ENCODE peak calls at places on chromosomes 11 and 22, in six cellular contexts. Q is activated T-cell treated with anti-CD3 and anti-CD28 coated beads, Interleukin-2, amount 50 U/mL, for 1 hour; H is HTR-8/SVneo; T is activated CD4-positive, alpha-beta T cell treated with anti-CD3 and anti-CD28 coated beads, Interleukin-2, amount 50 U/mL, for 48 hours; N is left colon; K is B cell. Y is an unnamed sample.
A peak's percentile ranks its signal among the peaks of the same experiment; 100 is the strongest.

GRCh38 chr11:105151936-105152554 is 12.5 kb upstream of the CARD18 start:
- DNase-seq in Q (no peak), H (no peak), T (no peak), N (no peak), K (no peak), Y (no peak)

GRCh38 chr11:27468643-27469332 is 3.8 kb downstream of the LGR4 start:
- DNase-seq in Q (no peak), H (no peak), T (no peak), N (no peak), K (no peak), Y (no peak)

GRCh38 chr11:125414121-125414520 is 81.9 kb downstream of the FEZ1 start:
- DNase-seq in Q (no peak), H (no peak), T (no peak), N (no peak), K (no peak), Y (no peak)

GRCh38 chr11:2428322-2428795 is 16.0 kb downstream of the TRPM5 start:
- DNase-seq in Q (peak; percentile 87), H (peak; percentile 52), T (peak; percentile 92), N (peak; percentile 69), K (peak; percentile 87), Y (peak; percentile 68)

GRCh38 chr22:17866621-17867020 is 92.4 kb upstream of the BID start:
- DNase-seq in Q (no peak), H (no peak), T (no peak), N (no peak), K (no peak), Y (no peak)

GRCh38 chr22:37345863-37346514 is 63.7 kb downstream of the CYTH4 start:
- DNase-seq in Q (no peak), H (no peak), T (no peak), N (peak; percentile 40), K (no peak), Y (no peak)

GRCh38 chr11:19800714-19801519 is 88.3 kb downstream of the NAV2 start:
- DNase-seq in Q (no peak), H (no peak), T (no peak), N (no peak), K (no peak), Y (no peak)

GRCh38 chr11:73269353-73270088 is 2.6 kb upstream of the P2RY6 start:
- DNase-seq in Q (no peak), H (no peak), T (no peak), N (no peak), K (no peak), Y (no peak)

GRCh38 chr11:61467609-61468401 is 37.9 kb downstream of the SDHAF2 start:
- DNase-seq in Q (no peak), H (no peak), T (no peak), N (no peak), K (no peak), Y (no peak)

GRCh38 chr11:2724653-2725366 is 25.0 kb upstream of the KCNQ1OT1 start:
- DNase-seq in Q (no peak), H (no peak), T (no peak), N (no peak), K (no peak), Y (no peak)

GRCh38 chr11:112082729-112083128 is 3.8 kb downstream of the TIMM8B start:
- DNase-seq in Q (no peak), H (no peak), T (peak; percentile 46), N (no peak), K (no peak), Y (no peak)

GRCh38 chr22:17267661-17268330 is 48.6 kb upstream of the ADA2 start:
- DNase-seq in Q (no peak), H (no peak), T (no peak), N (no peak), K (no peak), Y (no peak)

GRCh38 chr11:126194121-126194543 is 17.3 kb downstream of the RPUSD4 start:
- DNase-seq in Q (peak; percentile 41), H (peak; percentile 36), T (peak; percentile 44), N (no peak), K (peak; percentile 24), Y (peak; percentile 61)

GRCh38 chr11:69004411-69005182 is 8.4 kb downstream of the MRGPRF start:
- DNase-seq in Q (no peak), H (no peak), T (no peak), N (peak; percentile 21), K (no peak), Y (no peak)

GRCh38 chr11:73538381-73538872 is 59.5 kb downstream of the FAM168A start:
- DNase-seq in Q (no peak), H (no peak), T (no peak), N (no peak), K (no peak), Y (no peak)

GRCh38 chr11:30489513-30489912 is 96.6 kb downstream of the MPPED2 start:
- DNase-seq in Q (no peak), H (no peak), T (no peak), N (no peak), K (no peak), Y (no peak)

GRCh38 chr11:66866420-66867010 is 9.7 kb downstream of the LRFN4 start:
- DNase-seq in Q (no peak), H (no peak), T (no peak), N (peak; percentile 21), K (no peak), Y (no peak)

GRCh38 chr22:30490399-30490798 is 15.1 kb downstream of the SEC14L4 start:
- DNase-seq in Q (no peak), H (no peak), T (no peak), N (no peak), K (no peak), Y (peak; percentile 50)

GRCh38 chr11:45871638-45872037 is 13.8 kb upstream of the MAPK8IP1 start:
- DNase-seq in Q (no peak), H (no peak), T (no peak), N (no peak), K (no peak), Y (no peak)

GRCh38 chr22:49772692-49773091 is 55.0 kb downstream of the BRD1 start:
- DNase-seq in Q (no peak), H (no peak), T (no peak), N (no peak), K (no peak), Y (no peak)

Y was measured in HEK293T.